ENCODE peak calls at places on chromosome 11, in six cellular contexts. A, E, S, Y, C and Z are unnamed samples. For H3K4me1, the result is how much of the 10 kb centered on the place peaks cover.

GRCh38 chr11:86182976-86183584 is 61.5 kb upstream of the EED start:
- DNase-seq in A (no peak), E (no peak), S (no peak), Y (peak), C (no peak), Z (no peak)

GRCh38 chr11:30172872-30173271 is 57.9 kb upstream of the FSHB start:
- DNase-seq in A (no peak), E (no peak), S (no peak), Y (no peak), C (no peak), Z (no peak)

GRCh38 chr11:84425704-84426103 is 1139.5 kb upstream of the CCDC90B start:
- DNase-seq in A (no peak), E (no peak), S (no peak), Y (no peak), C (no peak), Z (no peak)

GRCh38 chr11:27524155-27524554 is 17.6 kb upstream of the LIN7C start:
- DNase-seq in A (no peak), E (peak), S (no peak), Y (peak), C (peak), Z (peak)

GRCh38 chr11:34327804-34328631 is 29.8 kb downstream of the ABTB2 start:
- DNase-seq in A (no peak), E (no peak), S (no peak), Y (peak), C (peak), Z (no peak)

GRCh38 chr11:70191495-70192140 is 11.5 kb upstream of the FADD start:
- DNase-seq in A (peak), E (peak), S (peak), Y (peak), C (peak), Z (peak)

GRCh38 chr11:60872952-60873524 is 5.7 kb downstream of the ZP1 start:
- DNase-seq in A (no peak), E (peak), S (no peak), Y (peak), C (peak), Z (peak)

GRCh38 chr11:47269002-47269828 is 718 bp upstream of the MADD start:
- DNase-seq in A (no peak), E (peak), S (peak), Y (peak), C (peak), Z (peak)

GRCh38 chr11:45794169-45794568 is 10.8 kb upstream of the SLC35C1 start:
- DNase-seq in A (no peak), E (no peak), S (no peak), Y (no peak), C (no peak), Z (no peak)

GRCh38 chr11:120820040-120820439 is 203.9 kb upstream of the TBCEL start:
- DNase-seq in A (no peak), E (no peak), S (no peak), Y (no peak), C (no peak), Z (no peak)

GRCh38 chr11:36022891-36023290 is 79.0 kb downstream of the LDLRAD3 start:
- DNase-seq in A (no peak), E (no peak), S (no peak), Y (no peak), C (no peak), Z (no peak)

GRCh38 chr11:33716236-33716635 is 15.6 kb upstream of the C11orf91 start:
- DNase-seq in A (no peak), E (no peak), S (no peak), Y (no peak), C (no peak), Z (no peak)

GRCh38 chr11:111409915-111410314 is 30.8 kb upstream of the POU2AF1 start:
- DNase-seq in A (no peak), E (no peak), S (no peak), Y (no peak), C (no peak), Z (no peak)

GRCh38 chr11:111410951-111411350 is 31.9 kb upstream of the POU2AF1 start:
- DNase-seq in A (no peak), E (no peak), S (no peak), Y (no peak), C (no peak), Z (no peak)

GRCh38 chr11:111413849-111414248 is 34.8 kb upstream of the POU2AF1 start:
- DNase-seq in A (no peak), E (no peak), S (no peak), Y (no peak), C (no peak), Z (no peak)

GRCh38 chr11:111412293-111412692 is 33.2 kb upstream of the POU2AF1 start:
- DNase-seq in A (no peak), E (no peak), S (no peak), Y (no peak), C (no peak), Z (no peak)

DNA sequence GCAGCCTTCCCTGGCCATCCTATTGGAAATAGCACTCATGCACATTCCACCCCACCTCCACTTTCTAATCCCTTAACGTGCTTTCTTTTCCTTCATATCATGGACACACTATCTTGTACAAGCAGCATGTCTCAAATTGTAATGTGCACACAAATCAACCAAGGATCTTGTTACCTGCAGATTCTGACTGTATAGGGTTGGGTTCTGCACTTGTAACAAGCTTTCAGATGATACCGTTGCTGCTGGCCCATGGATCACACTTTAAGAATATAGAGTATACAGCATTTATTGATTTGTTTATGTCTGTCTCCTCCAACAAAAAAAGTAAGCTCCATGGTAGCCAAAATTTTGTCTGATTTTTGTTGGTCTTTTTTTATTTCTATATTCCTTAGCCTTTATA is 32.4 kb upstream of the POU2AF1 start:
- DNase-seq in A (no peak), E (no peak), S (no peak), Y (no peak), C (no peak), Z (no peak)
- H3K4me1 ChIP-seq in A (under half), E (under half), S (under half), Y (under half), C (under half), Z (under half)

GRCh38 chr11:15903246-15903645 is 453.1 kb downstream of the SOX6 start:
- DNase-seq in A (no peak), E (no peak), S (no peak), Y (no peak), C (peak), Z (no peak)
- H2BK15ac ChIP-seq in A (no peak), E (peak), S (peak), Y (no peak), C (no peak), Z (no peak)

GRCh38 chr11:72483412-72484186 is 49.3 kb upstream of the CLPB start:
- DNase-seq in A (no peak), E (peak), S (no peak), Y (peak), C (no peak), Z (no peak)
- H4K8ac ChIP-seq in A (no peak), E (peak), S (no peak), Y (no peak), C (no peak), Z (no peak)

GRCh38 chr11:1877211-1878133 is 14.2 kb downstream of the PRR33 start:
- DNase-seq in A (no peak), E (peak), S (no peak), Y (no peak), C (peak), Z (no peak)
- H3K4me1 ChIP-seq in A (under half), E (half or more), S (under half), Y (under half), C (under half), Z (under half)

GRCh38 chr11:89293966-89294679 is 116.4 kb downstream of the TYR start:
- DNase-seq in A (peak), E (peak), S (peak), Y (peak), C (peak), Z (peak)
- H2BK15ac ChIP-seq in A (no peak), E (no peak), S (no peak), Y (no peak), C (no peak), Z (no peak)